ENCODE peak calls at places on chromosomes 2 and 18, in four cellular contexts. One of them, this sample, is unnamed.

GRCh38 chr2:184577056-184577455 is 21.3 kb upstream of the ZNF804A start:
- DNase-seq in fibroblast of the aortic adventitia: no peak
- DNase-seq in vagina: no peak
- DNase-seq in heart right ventricle: no peak
- DNase-seq in this sample: no peak

GRCh38 chr2:235968616-235969324 is 199.4 kb downstream of the GBX2 start:
- DNase-seq in fibroblast of the aortic adventitia: no peak
- DNase-seq in vagina: no peak
- DNase-seq in heart right ventricle: peak
- DNase-seq in this sample: no peak

GRCh38 chr2:100289020-100289419 is 33.3 kb downstream of the LONRF2 start:
- DNase-seq in fibroblast of the aortic adventitia: no peak
- DNase-seq in vagina: no peak
- DNase-seq in heart right ventricle: no peak
- DNase-seq in this sample: no peak

GRCh38 chr2:160906878-160907277 is 253.3 kb upstream of the TANK start:
- DNase-seq in fibroblast of the aortic adventitia: no peak
- DNase-seq in vagina: no peak
- DNase-seq in heart right ventricle: no peak
- DNase-seq in this sample: no peak

GRCh38 chr2:101124684-101125366 is 26.4 kb downstream of the TBC1D8 start:
- DNase-seq in fibroblast of the aortic adventitia: peak
- DNase-seq in vagina: no peak
- DNase-seq in heart right ventricle: peak
- DNase-seq in this sample: no peak

GRCh38 chr2:154097823-154098398 is 226.2 kb downstream of the GALNT13 start:
- DNase-seq in fibroblast of the aortic adventitia: no peak
- DNase-seq in vagina: no peak
- DNase-seq in heart right ventricle: no peak
- DNase-seq in this sample: no peak

GRCh38 chr2:41879367-41879871 is 168.4 kb upstream of the PKDCC start:
- DNase-seq in fibroblast of the aortic adventitia: no peak
- DNase-seq in vagina: no peak
- DNase-seq in heart right ventricle: no peak
- DNase-seq in this sample: no peak

GRCh38 chr2:73035899-73036778 is 35.4 kb downstream of the SFXN5 start:
- DNase-seq in fibroblast of the aortic adventitia: no peak
- DNase-seq in vagina: no peak
- DNase-seq in heart right ventricle: no peak
- DNase-seq in this sample: no peak

GRCh38 chr18:79760348-79760747 is 37.4 kb upstream of the KCNG2 start:
- DNase-seq in fibroblast of the aortic adventitia: no peak
- DNase-seq in vagina: no peak
- DNase-seq in heart right ventricle: no peak
- DNase-seq in this sample: no peak

GRCh38 chr2:108385411-108386071 is 7.8 kb downstream of the SULT1C4 start:
- DNase-seq in fibroblast of the aortic adventitia: no peak
- DNase-seq in vagina: no peak
- DNase-seq in heart right ventricle: no peak
- DNase-seq in this sample: no peak

GRCh38 chr18:35506024-35506712 is 8.4 kb upstream of the INO80C start:
- DNase-seq in fibroblast of the aortic adventitia: peak
- DNase-seq in vagina: peak
- DNase-seq in heart right ventricle: no peak
- DNase-seq in this sample: no peak

GRCh38 chr2:39114771-39115170 is 6.1 kb downstream of the SOS1 start:
- DNase-seq in fibroblast of the aortic adventitia: no peak
- DNase-seq in vagina: no peak
- DNase-seq in heart right ventricle: no peak
- DNase-seq in this sample: no peak

GRCh38 chr18:58263055-58263732 is 219.2 kb downstream of the NEDD4L start:
- DNase-seq in fibroblast of the aortic adventitia: no peak
- DNase-seq in vagina: no peak
- DNase-seq in heart right ventricle: no peak
- DNase-seq in this sample: no peak

GRCh38 chr2:74675090-74675489 is 21.0 kb downstream of the SEMA4F start:
- DNase-seq in fibroblast of the aortic adventitia: no peak
- DNase-seq in vagina: no peak
- DNase-seq in heart right ventricle: no peak
- DNase-seq in this sample: no peak
- TF ChIP-seq CTCF in fibroblast of the aortic adventitia: no peak
- TF ChIP-seq CTCF in vagina: no peak
- TF ChIP-seq CTCF in heart right ventricle: no peak
- TF ChIP-seq CTCF in this sample: peak

GRCh38 chr2:214966420-214966819 is 156.9 kb upstream of the BARD1 start:
- DNase-seq in fibroblast of the aortic adventitia: no peak
- DNase-seq in vagina: no peak
- DNase-seq in heart right ventricle: no peak
- DNase-seq in this sample: no peak

GRCh38 chr2:214960677-214961076 is 151.2 kb upstream of the BARD1 start:
- DNase-seq in fibroblast of the aortic adventitia: peak
- DNase-seq in vagina: no peak
- DNase-seq in heart right ventricle: no peak
- DNase-seq in this sample: no peak
- TF ChIP-seq CTCF in fibroblast of the aortic adventitia: peak
- TF ChIP-seq CTCF in vagina: no peak
- TF ChIP-seq CTCF in heart right ventricle: peak
- TF ChIP-seq CTCF in this sample: peak

GRCh38 chr18:23585897-23586248 is 433 bp downstream of the NPC1 start:
- DNase-seq in fibroblast of the aortic adventitia: no peak
- DNase-seq in vagina: no peak
- DNase-seq in heart right ventricle: no peak
- DNase-seq in this sample: no peak

GRCh38 chr18:23586249-23587196 is at the start of gene NPC1:
- DNase-seq in fibroblast of the aortic adventitia: peak
- DNase-seq in vagina: peak
- DNase-seq in heart right ventricle: peak
- DNase-seq in this sample: peak

GRCh38 chr18:23588836-23589560 is 2.7 kb upstream of the NPC1 start:
- DNase-seq in fibroblast of the aortic adventitia: peak
- DNase-seq in vagina: peak
- DNase-seq in heart right ventricle: no peak
- DNase-seq in this sample: no peak

GRCh38 chr18:23585007-23585871 is 1.1 kb downstream of the NPC1 start:
- DNase-seq in fibroblast of the aortic adventitia: peak
- DNase-seq in vagina: no peak
- DNase-seq in heart right ventricle: no peak
- DNase-seq in this sample: no peak

GRCh38 chr18:23587220-23587642 is 925 bp upstream of the NPC1 start:
- DNase-seq in fibroblast of the aortic adventitia: no peak
- DNase-seq in vagina: peak
- DNase-seq in heart right ventricle: no peak
- DNase-seq in this sample: no peak
- TF ChIP-seq CTCF in fibroblast of the aortic adventitia: no peak
- TF ChIP-seq CTCF in vagina: no peak
- TF ChIP-seq CTCF in heart right ventricle: no peak
- TF ChIP-seq CTCF in this sample: peak

GRCh38 chr2:158968396-158969161 is at the start of gene TANC1:
- DNase-seq in fibroblast of the aortic adventitia: peak
- DNase-seq in vagina: peak
- DNase-seq in heart right ventricle: peak
- DNase-seq in this sample: peak
- TF ChIP-seq CTCF in fibroblast of the aortic adventitia: no peak
- TF ChIP-seq CTCF in vagina: no peak
- TF ChIP-seq CTCF in heart right ventricle: no peak
- TF ChIP-seq CTCF in this sample: no peak

DNA sequence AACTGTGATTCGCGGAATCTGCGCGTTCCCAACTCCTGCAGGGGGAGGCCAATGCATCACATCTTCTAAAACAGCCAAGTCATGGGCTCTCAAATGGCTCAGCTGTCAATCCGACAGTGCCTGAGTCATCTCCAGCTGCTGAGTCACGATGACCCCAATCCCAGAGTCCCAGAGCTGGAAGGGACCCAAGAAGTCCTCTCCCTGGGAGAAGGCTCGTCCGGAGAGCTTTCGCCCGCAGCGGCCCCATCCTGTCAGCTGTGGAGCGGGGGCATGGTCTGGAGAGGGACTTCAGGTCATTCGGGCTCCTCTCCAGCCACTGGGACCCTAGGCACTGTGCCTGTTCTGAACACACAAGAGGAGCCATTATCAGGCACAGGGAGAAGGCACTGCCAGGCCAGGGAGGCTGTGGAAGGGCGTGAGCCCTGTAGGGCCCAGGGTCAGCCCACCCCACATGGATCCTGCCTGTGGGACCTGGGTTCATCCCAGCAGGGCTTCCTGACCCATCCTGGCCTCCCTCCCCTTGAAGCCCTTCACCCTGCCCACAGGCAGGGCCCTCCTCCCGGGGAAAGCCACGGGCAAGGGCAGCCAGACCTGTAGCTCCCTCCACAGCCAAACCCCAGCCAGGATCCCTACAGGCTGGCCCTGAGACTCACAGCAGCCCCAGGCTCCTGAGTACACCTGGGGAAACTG is 47.6 kb upstream of the GPC1 start:
- DNase-seq in fibroblast of the aortic adventitia: peak
- DNase-seq in vagina: no peak
- DNase-seq in heart right ventricle: peak
- DNase-seq in this sample: no peak
- TF ChIP-seq CTCF in fibroblast of the aortic adventitia: peak
- TF ChIP-seq CTCF in vagina: no peak
- TF ChIP-seq CTCF in heart right ventricle: no peak
- TF ChIP-seq CTCF in this sample: no peak

DNA sequence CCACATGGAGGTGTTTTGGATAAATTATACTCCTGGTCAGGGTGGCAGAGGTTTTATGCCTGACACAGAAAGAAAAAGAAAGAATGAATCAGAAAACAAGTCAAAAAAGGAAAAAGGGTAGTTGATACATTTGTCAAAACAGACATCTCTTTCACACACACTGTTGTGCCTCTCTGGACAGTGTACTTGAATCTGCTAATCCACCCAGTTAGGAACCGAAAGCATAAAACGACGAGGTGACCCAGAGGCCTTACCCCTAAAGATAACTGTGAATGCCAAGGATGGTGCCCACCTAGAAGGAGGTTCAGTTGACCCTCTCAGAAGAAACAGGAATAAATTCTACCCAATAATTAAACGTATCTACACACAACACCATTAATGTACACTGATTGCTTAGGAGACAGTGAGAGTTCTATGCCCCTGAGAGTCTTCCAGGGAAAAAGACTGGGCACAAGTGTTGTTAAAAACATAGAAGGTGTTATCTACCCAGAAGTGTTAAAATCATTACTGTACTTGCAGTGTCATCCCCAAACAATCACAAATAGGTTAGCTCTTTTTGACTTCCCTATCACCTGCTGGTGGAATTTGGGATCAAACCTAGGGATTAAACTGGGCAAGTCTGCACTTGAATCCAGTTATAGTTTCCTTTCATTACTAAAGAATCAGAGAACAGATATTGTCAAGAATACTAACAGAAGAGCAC is 123.2 kb upstream of the DNAJC10 start:
- DNase-seq in fibroblast of the aortic adventitia: no peak
- DNase-seq in vagina: no peak
- DNase-seq in heart right ventricle: no peak
- DNase-seq in this sample: no peak
- TF ChIP-seq CTCF in fibroblast of the aortic adventitia: peak
- TF ChIP-seq CTCF in vagina: no peak
- TF ChIP-seq CTCF in heart right ventricle: no peak
- TF ChIP-seq CTCF in this sample: peak

GRCh38 chr2:95054016-95054415 is 28.5 kb downstream of the MAL start:
- DNase-seq in fibroblast of the aortic adventitia: no peak
- DNase-seq in vagina: no peak
- DNase-seq in heart right ventricle: no peak
- DNase-seq in this sample: no peak

GRCh38 chr2:95051636-95052035 is 26.1 kb downstream of the MAL start:
- DNase-seq in fibroblast of the aortic adventitia: no peak
- DNase-seq in vagina: no peak
- DNase-seq in heart right ventricle: no peak
- DNase-seq in this sample: no peak

GRCh38 chr2:95052301-95052700 is 26.8 kb downstream of the MAL start:
- DNase-seq in fibroblast of the aortic adventitia: no peak
- DNase-seq in vagina: no peak
- DNase-seq in heart right ventricle: no peak
- DNase-seq in this sample: no peak

GRCh38 chr2:95053543-95053942 is 28.0 kb downstream of the MAL start:
- DNase-seq in fibroblast of the aortic adventitia: no peak
- DNase-seq in vagina: no peak
- DNase-seq in heart right ventricle: no peak
- DNase-seq in this sample: no peak

GRCh38 chr2:95052804-95053535 is 27.5 kb downstream of the MAL start:
- DNase-seq in fibroblast of the aortic adventitia: no peak
- DNase-seq in vagina: no peak
- DNase-seq in heart right ventricle: no peak
- DNase-seq in this sample: no peak
- TF ChIP-seq CTCF in fibroblast of the aortic adventitia: no peak
- TF ChIP-seq CTCF in vagina: no peak
- TF ChIP-seq CTCF in heart right ventricle: no peak
- TF ChIP-seq CTCF in this sample: no peak

DNA sequence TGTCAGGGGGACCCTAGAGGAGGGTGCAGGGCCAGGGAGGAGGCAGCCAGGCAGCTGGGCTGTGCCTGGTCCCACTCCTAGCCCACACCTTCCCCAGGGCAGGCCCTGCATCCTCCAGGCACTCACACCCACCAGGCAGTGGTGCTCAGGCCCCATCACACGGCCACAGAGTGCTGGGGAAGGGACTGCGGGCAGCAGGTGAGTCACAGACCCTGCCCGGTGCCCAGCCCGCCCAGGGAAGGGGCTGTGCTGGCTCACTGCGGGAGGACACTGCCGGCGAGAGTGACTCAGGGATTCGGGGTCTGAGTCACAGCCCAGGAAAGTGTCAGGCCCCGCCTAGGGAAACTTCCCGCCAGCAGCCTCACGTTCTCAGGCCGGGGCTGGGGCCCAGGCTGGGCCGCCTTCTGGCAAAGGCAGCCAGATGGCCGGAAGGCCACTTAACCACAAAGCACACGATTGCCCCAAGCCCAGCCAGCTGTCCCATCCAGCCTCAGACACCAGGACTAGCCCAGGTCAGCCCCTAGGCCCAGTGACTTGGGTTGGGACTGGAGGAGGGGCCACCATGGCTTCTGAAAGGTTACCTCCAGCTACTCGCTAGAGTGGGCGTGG is 42.2 kb downstream of the BIN1 start:
- DNase-seq in fibroblast of the aortic adventitia: peak
- DNase-seq in vagina: peak
- DNase-seq in heart right ventricle: peak
- DNase-seq in this sample: no peak
- TF ChIP-seq CTCF in fibroblast of the aortic adventitia: peak
- TF ChIP-seq CTCF in vagina: no peak
- TF ChIP-seq CTCF in heart right ventricle: no peak
- TF ChIP-seq CTCF in this sample: no peak

This sample was measured in type B pancreatic cell.